ENCODE peak calls at places on chromosomes 12 and 14, in nine cellular contexts. Z is H9, O is GM23338, X is A549, L is osteoblast, W is astrocyte, E is PC-3, C is neural progenitor cell, A is fibroblast of lung. U is an unnamed sample.
A peak's percentile ranks its signal among the peaks of the same experiment; 100 is the strongest.

GRCh38 chr14:61923348-61923747 is 161.1 kb downstream of the SNAPC1 start:
- DNase-seq in Z (no peak), O (peak; percentile 46), X (no peak), L (no peak), W (peak; percentile 6), E (peak; percentile 72), C (no peak), A (peak; percentile 18), U (no peak)

GRCh38 chr12:124543052-124543590 is 24.3 kb downstream of the NCOR2 start:
- DNase-seq in Z (no peak), O (no peak), X (peak; percentile 60), L (peak; percentile 84), W (no peak), E (no peak), C (no peak), A (no peak), U (no peak)

GRCh38 chr12:3622732-3623690 is 129.9 kb downstream of the CRACR2A start:
- DNase-seq in Z (no peak), O (no peak), X (no peak), L (peak; percentile 36), W (no peak), E (no peak), C (no peak), A (no peak), U (no peak)

GRCh38 chr12:41242613-41243012 is 54.5 kb downstream of the PDZRN4 start:
- DNase-seq in Z (no peak), O (no peak), X (no peak), L (no peak), W (no peak), E (no peak), C (no peak), A (no peak), U (peak; percentile 21)

GRCh38 chr12:11228268-11228879 is 41.1 kb downstream of the PRB3 start:
- DNase-seq in Z (peak; percentile 79), O (peak; percentile 83), X (peak; percentile 57), L (peak; percentile 21), W (peak; percentile 2), E (peak; percentile 68), C (peak; percentile 77), A (peak; percentile 10), U (peak; percentile 31)

GRCh38 chr14:87233806-87234384 is 759.1 kb downstream of the GALC start:
- DNase-seq in Z (no peak), O (no peak), X (no peak), L (no peak), W (no peak), E (no peak), C (no peak), A (no peak), U (no peak)

GRCh38 chr12:47015381-47015780 is 64.0 kb upstream of the PCED1B start:
- DNase-seq in Z (no peak), O (no peak), X (no peak), L (no peak), W (no peak), E (no peak), C (no peak), A (no peak), U (no peak)

GRCh38 chr14:38311655-38312054 is 55.8 kb upstream of the CLEC14A start:
- DNase-seq in Z (no peak), O (no peak), X (no peak), L (no peak), W (no peak), E (no peak), C (no peak), A (no peak), U (no peak)

GRCh38 chr12:1702708-1703107 is 11.8 kb downstream of the ADIPOR2 start:
- DNase-seq in Z (no peak), O (no peak), X (no peak), L (no peak), W (no peak), E (no peak), C (no peak), A (peak; percentile 10), U (no peak)

GRCh38 chr12:24947541-24948451 is 1.1 kb downstream of the BCAT1 start:
- DNase-seq in Z (no peak), O (peak; percentile 46), X (no peak), L (no peak), W (no peak), E (no peak), C (peak; percentile 40), A (peak; percentile 25), U (no peak)

GRCh38 chr12:104846056-104846762 is 111.9 kb downstream of the SLC41A2 start:
- DNase-seq in Z (no peak), O (no peak), X (no peak), L (peak; percentile 46), W (peak; percentile 77), E (no peak), C (no peak), A (peak; percentile 78), U (no peak)

GRCh38 chr12:116002890-116003536 is 274.5 kb downstream of the MED13L start:
- DNase-seq in Z (no peak), O (no peak), X (peak; percentile 18), L (no peak), W (no peak), E (no peak), C (no peak), A (no peak), U (no peak)

GRCh38 chr12:79373896-79374499 is 316.8 kb downstream of the PAWR start:
- DNase-seq in Z (no peak), O (peak; percentile 75), X (peak; percentile 62), L (no peak), W (no peak), E (peak; percentile 64), C (peak; percentile 47), A (peak; percentile 22), U (peak; percentile 31)

GRCh38 chr14:55589171-55589570 is 9.2 kb downstream of the KTN1 start:
- DNase-seq in Z (no peak), O (no peak), X (no peak), L (no peak), W (no peak), E (peak; percentile 41), C (no peak), A (no peak), U (no peak)

GRCh38 chr12:53696285-53696654 is 20.4 kb upstream of the ATP5MC2 start:
- DNase-seq in Z (peak; percentile 95), O (peak; percentile 98), X (peak; percentile 93), L (peak; percentile 98), W (peak; percentile 74), E (peak; percentile 92), C (peak; percentile 94), A (peak; percentile 83), U (peak; percentile 53)

GRCh38 chr12:67377021-67377420 is 107.9 kb downstream of the CAND1 start:
- DNase-seq in Z (no peak), O (no peak), X (no peak), L (no peak), W (no peak), E (peak; percentile 57), C (no peak), A (no peak), U (no peak)

GRCh38 chr12:117408161-117408791 is 46.9 kb upstream of the NOS1 start:
- DNase-seq in Z (peak; percentile 65), O (peak; percentile 63), X (no peak), L (no peak), W (peak; percentile 49), E (peak; percentile 53), C (peak; percentile 13), A (peak; percentile 60), U (no peak)

GRCh38 chr14:94387051-94388026 is 1.1 kb downstream of the SERPINA1 start:
- DNase-seq in Z (no peak), O (no peak), X (no peak), L (no peak), W (no peak), E (no peak), C (no peak), A (no peak), U (no peak)

GRCh38 chr14:51539571-51540037 is 112.1 kb upstream of the FRMD6 start:
- DNase-seq in Z (no peak), O (peak; percentile 47), X (peak; percentile 59), L (peak; percentile 80), W (peak; percentile 97), E (peak; percentile 99), C (no peak), A (peak; percentile 98), U (no peak)

GRCh38 chr12:44287545-44287944 is 451.7 kb downstream of the TMEM117 start:
- DNase-seq in Z (no peak), O (no peak), X (no peak), L (peak; percentile 15), W (peak; percentile 22), E (no peak), C (no peak), A (peak; percentile 44), U (no peak)
- H3K4me2 ChIP-seq in Z (no peak overlapping the region), O (no peak overlapping the region), X (no peak overlapping the region), L (no peak overlapping the region), W (no peak overlapping the region), E (no peak overlapping the region), C (no peak overlapping the region), A (no peak overlapping the region), U (no peak overlapping the region)

GRCh38 chr12:71447691-71448660 is 8.4 kb downstream of the LGR5 start:
- DNase-seq in Z (no peak), O (no peak), X (no peak), L (no peak), W (peak; percentile 88), E (no peak), C (no peak), A (peak; percentile 86), U (no peak)
- H3K4me2 ChIP-seq in Z (no peak overlapping the region), O (no peak overlapping the region), X (no peak overlapping the region), L (no peak overlapping the region), W (peak overlapping the region; percentile 61), E (no peak overlapping the region), C (peak overlapping the region; percentile 22), A (no peak overlapping the region), U (no peak overlapping the region)

GRCh38 chr12:51888316-51889215 is 663 bp downstream of the ANKRD33 start:
- DNase-seq in Z (no peak), O (no peak), X (no peak), L (no peak), W (no peak), E (no peak), C (no peak), A (no peak), U (no peak)

GRCh38 chr12:51883998-51884675 is 3.8 kb upstream of the ANKRD33 start:
- DNase-seq in Z (no peak), O (no peak), X (no peak), L (peak; percentile 63), W (no peak), E (no peak), C (no peak), A (no peak), U (no peak)

GRCh38 chr12:51887476-51888315 is at the start of gene ANKRD33:
- DNase-seq in Z (peak; percentile 94), O (peak; percentile 94), X (no peak), L (peak; percentile 89), W (no peak), E (no peak), C (peak; percentile 90), A (no peak), U (no peak)

GRCh38 chr12:51884676-51885229 is 3.1 kb upstream of the ANKRD33 start:
- DNase-seq in Z (peak; percentile 52), O (no peak), X (peak; percentile 78), L (no peak), W (no peak), E (peak; percentile 49), C (no peak), A (no peak), U (no peak)

GRCh38 chr12:51886021-51886710 is 1.7 kb upstream of the ANKRD33 start:
- DNase-seq in Z (peak; percentile 44), O (peak; percentile 46), X (peak; percentile 58), L (peak; percentile 99), W (peak; percentile 91), E (peak; percentile 83), C (no peak), A (peak; percentile 92), U (peak; percentile 78)
- H3K4me2 ChIP-seq in Z (no peak overlapping the region), O (peak overlapping the region; percentile 20), X (no peak overlapping the region), L (peak overlapping the region; percentile 61), W (peak overlapping the region; percentile 68), E (peak overlapping the region; percentile 32), C (no peak overlapping the region), A (peak overlapping the region; percentile 8), U (peak overlapping the region; percentile 58)

GRCh38 chr12:87728936-87729593 is 300.1 kb downstream of the C12orf50 start:
- DNase-seq in Z (no peak), O (no peak), X (no peak), L (no peak), W (peak; percentile 53), E (no peak), C (no peak), A (peak; percentile 62), U (no peak)
- H3K4me2 ChIP-seq in Z (no peak overlapping the region), O (no peak overlapping the region), X (peak overlapping the region; percentile 8), L (no peak overlapping the region), W (no peak overlapping the region), E (no peak overlapping the region), C (no peak overlapping the region), A (no peak overlapping the region), U (no peak overlapping the region)